ENCODE peak calls at places on chromosomes 11 and 22, in six cellular contexts. M is neuronal stem cell; T is iPS-NIHi11; B is activated CD8-positive, alpha-beta memory T cell treated with anti-CD3 and anti-CD28 coated beads, Interleukin-2, amount 50 U/mL, for 48 hours; D is activated naive CD4-positive, alpha-beta T cell; W is T-helper 1 cell. O is an unnamed sample.

GRCh38 chr11:57248780-57249383 is 11.8 kb upstream of the APLNR start:
- DNase-seq in M (peak; percentile 79), T (peak; percentile 75), B (peak; percentile 56), D (no peak), W (no peak), O (peak; percentile 73)

GRCh38 chr11:86502137-86502536 is 127.5 kb downstream of the CCDC81 start:
- DNase-seq in M (no peak), T (no peak), B (no peak), D (no peak), W (no peak), O (no peak)

GRCh38 chr11:34929794-34930763 is 13.7 kb downstream of the PDHX start:
- DNase-seq in M (no peak), T (no peak), B (no peak), D (no peak), W (no peak), O (no peak)

GRCh38 chr11:60871378-60872061 is 4.2 kb downstream of the ZP1 start:
- DNase-seq in M (no peak), T (no peak), B (no peak), D (no peak), W (no peak), O (peak; percentile 65)

GRCh38 chr11:19441752-19442553 is 201.2 kb upstream of the E2F8 start:
- DNase-seq in M (no peak), T (no peak), B (peak; percentile 67), D (no peak), W (no peak), O (peak; percentile 98)

GRCh38 chr22:37014415-37014806 is 4.8 kb downstream of the TST start:
- DNase-seq in M (no peak), T (no peak), B (no peak), D (no peak), W (no peak), O (no peak)

GRCh38 chr22:47918276-47918928 is 1156.0 kb downstream of the TBC1D22A start:
- DNase-seq in M (no peak), T (no peak), B (peak; percentile 60), D (peak; percentile 5), W (no peak), O (no peak)

GRCh38 chr22:28855355-28856094 is 27.8 kb upstream of the ZNRF3 start:
- DNase-seq in M (peak; percentile 68), T (peak; percentile 87), B (no peak), D (no peak), W (peak; percentile 35), O (peak; percentile 75)